ENCODE peak calls at places on chromosomes 3 and 15, in five cellular contexts. One of them, this sample, is unnamed.

GRCh38 chr3:39125837-39126500 is 18.5 kb downstream of the TTC21A start:
- DNase-seq in uterus: no peak
- DNase-seq in esophagus muscularis mucosa: no peak
- DNase-seq in HCT116: no peak
- DNase-seq in breast epithelium: peak; percentile 48
- DNase-seq in this sample: no peak

GRCh38 chr15:90191795-90192494 is 9.2 kb upstream of the SEMA4B start:
- DNase-seq in breast epithelium: peak; percentile 75
- DNase-seq in HCT116: peak; percentile 16
- DNase-seq in uterus: peak; percentile 64
- DNase-seq in esophagus muscularis mucosa: no peak
- DNase-seq in this sample: peak; percentile 87

GRCh38 chr3:44887101-44887500 is 12.7 kb downstream of the TGM4 start:
- DNase-seq in breast epithelium: no peak
- DNase-seq in uterus: no peak
- DNase-seq in HCT116: no peak
- DNase-seq in esophagus muscularis mucosa: no peak
- DNase-seq in this sample: no peak

GRCh38 chr3:123807820-123808219 is 76.3 kb downstream of the MYLK start:
- DNase-seq in HCT116: no peak
- DNase-seq in uterus: no peak
- DNase-seq in breast epithelium: no peak
- DNase-seq in esophagus muscularis mucosa: no peak
- DNase-seq in this sample: peak; percentile 15

GRCh38 chr3:99505646-99506269 is 132.6 kb upstream of the COL8A1 start:
- DNase-seq in uterus: peak; percentile 55
- DNase-seq in esophagus muscularis mucosa: no peak
- DNase-seq in breast epithelium: no peak
- DNase-seq in HCT116: no peak
- DNase-seq in this sample: peak; percentile 23

GRCh38 chr3:52670621-52671521 is 14.8 kb downstream of the PBRM1 start:
- DNase-seq in uterus: no peak
- DNase-seq in breast epithelium: no peak
- DNase-seq in HCT116: peak; percentile 96
- DNase-seq in esophagus muscularis mucosa: no peak
- DNase-seq in this sample: peak; percentile 55

GRCh38 chr15:32981536-32981935 is 213.0 kb downstream of the FMN1 start:
- DNase-seq in uterus: no peak
- DNase-seq in breast epithelium: no peak
- DNase-seq in esophagus muscularis mucosa: no peak
- DNase-seq in HCT116: no peak
- DNase-seq in this sample: no peak

GRCh38 chr3:86921981-86922680 is 68.8 kb downstream of the VGLL3 start:
- DNase-seq in esophagus muscularis mucosa: no peak
- DNase-seq in HCT116: no peak
- DNase-seq in breast epithelium: no peak
- DNase-seq in uterus: no peak
- DNase-seq in this sample: no peak

GRCh38 chr15:27449041-27449440 is 478.1 kb downstream of the GABRG3 start:
- DNase-seq in esophagus muscularis mucosa: no peak
- DNase-seq in HCT116: no peak
- DNase-seq in uterus: no peak
- DNase-seq in breast epithelium: no peak
- DNase-seq in this sample: no peak

GRCh38 chr3:23253214-23253613 is 50.1 kb downstream of the UBE2E2 start:
- DNase-seq in breast epithelium: no peak
- DNase-seq in uterus: no peak
- DNase-seq in HCT116: no peak
- DNase-seq in esophagus muscularis mucosa: no peak
- DNase-seq in this sample: no peak

GRCh38 chr15:90550919-90551318 is 21.2 kb downstream of the CRTC3 start:
- DNase-seq in uterus: no peak
- DNase-seq in HCT116: no peak
- DNase-seq in breast epithelium: no peak
- DNase-seq in esophagus muscularis mucosa: no peak
- DNase-seq in this sample: no peak

GRCh38 chr3:33385423-33385822 is 54.8 kb downstream of the UBP1 start:
- DNase-seq in breast epithelium: no peak
- DNase-seq in HCT116: no peak
- DNase-seq in esophagus muscularis mucosa: no peak
- DNase-seq in uterus: no peak
- DNase-seq in this sample: no peak

GRCh38 chr3:157102098-157102497 is 57.8 kb downstream of the CCNL1 start:
- DNase-seq in breast epithelium: no peak
- DNase-seq in esophagus muscularis mucosa: no peak
- DNase-seq in uterus: no peak
- DNase-seq in HCT116: no peak
- DNase-seq in this sample: no peak

GRCh38 chr3:172189987-172190603 is 150.7 kb downstream of the FNDC3B start:
- DNase-seq in esophagus muscularis mucosa: peak; percentile 21
- DNase-seq in breast epithelium: no peak
- DNase-seq in HCT116: no peak
- DNase-seq in uterus: no peak
- DNase-seq in this sample: no peak

GRCh38 chr3:49966233-49966942 is 26.4 kb downstream of the RBM6 start:
- DNase-seq in uterus: no peak
- DNase-seq in esophagus muscularis mucosa: no peak
- DNase-seq in breast epithelium: no peak
- DNase-seq in HCT116: no peak
- DNase-seq in this sample: no peak

GRCh38 chr15:100729461-100729860 is 127.1 kb downstream of the ASB7 start:
- DNase-seq in esophagus muscularis mucosa: peak; percentile 57
- DNase-seq in HCT116: no peak
- DNase-seq in breast epithelium: no peak
- DNase-seq in uterus: no peak
- DNase-seq in this sample: no peak

GRCh38 chr15:45489690-45490238 is 32.8 kb downstream of the SLC30A4 start:
- DNase-seq in uterus: no peak
- DNase-seq in esophagus muscularis mucosa: no peak
- DNase-seq in breast epithelium: no peak
- DNase-seq in HCT116: no peak
- DNase-seq in this sample: no peak

GRCh38 chr3:176505878-176506621 is 691.2 kb downstream of the TBL1XR1 start:
- DNase-seq in HCT116: no peak
- DNase-seq in uterus: no peak
- DNase-seq in breast epithelium: no peak
- DNase-seq in esophagus muscularis mucosa: no peak
- DNase-seq in this sample: no peak

GRCh38 chr3:50127251-50127671 is 27.9 kb upstream of the SEMA3F start:
- DNase-seq in breast epithelium: peak; percentile 70
- DNase-seq in esophagus muscularis mucosa: no peak
- DNase-seq in uterus: no peak
- DNase-seq in HCT116: no peak
- DNase-seq in this sample: no peak

GRCh38 chr3:180430896-180431295 is 171.1 kb upstream of the TTC14 start:
- DNase-seq in esophagus muscularis mucosa: no peak
- DNase-seq in breast epithelium: no peak
- DNase-seq in HCT116: no peak
- DNase-seq in uterus: no peak
- DNase-seq in this sample: no peak

GRCh38 chr3:12963869-12964712 is 109.1 kb downstream of the IQSEC1 start:
- DNase-seq in uterus: no peak
- DNase-seq in breast epithelium: no peak
- DNase-seq in esophagus muscularis mucosa: no peak
- DNase-seq in HCT116: no peak
- DNase-seq in this sample: peak; percentile 21

GRCh38 chr3:27532931-27533607 is 48.9 kb upstream of the SLC4A7 start:
- DNase-seq in breast epithelium: no peak
- DNase-seq in uterus: no peak
- DNase-seq in HCT116: no peak
- DNase-seq in esophagus muscularis mucosa: no peak
- DNase-seq in this sample: no peak

GRCh38 chr15:67542192-67542461 is 376 bp upstream of the MAP2K5 start:
- DNase-seq in HCT116: no peak
- DNase-seq in uterus: no peak
- DNase-seq in breast epithelium: no peak
- DNase-seq in esophagus muscularis mucosa: no peak
- DNase-seq in this sample: peak; percentile 20

GRCh38 chr15:67544475-67544874 is 2.0 kb downstream of the MAP2K5 start:
- DNase-seq in uterus: no peak
- DNase-seq in HCT116: no peak
- DNase-seq in breast epithelium: no peak
- DNase-seq in esophagus muscularis mucosa: no peak
- DNase-seq in this sample: no peak

GRCh38 chr15:67545864-67546263 is 3.4 kb downstream of the MAP2K5 start:
- DNase-seq in esophagus muscularis mucosa: peak; percentile 90
- DNase-seq in breast epithelium: no peak
- DNase-seq in uterus: no peak
- DNase-seq in HCT116: no peak
- DNase-seq in this sample: no peak

GRCh38 chr15:67543348-67543718 is 830 bp downstream of the MAP2K5 start:
- DNase-seq in HCT116: no peak
- DNase-seq in esophagus muscularis mucosa: no peak
- DNase-seq in uterus: no peak
- DNase-seq in breast epithelium: no peak
- DNase-seq in this sample: peak; percentile 63

GRCh38 chr15:67542462-67543347 is at the start of gene MAP2K5:
- DNase-seq in HCT116: no peak
- DNase-seq in uterus: peak; percentile 78
- DNase-seq in esophagus muscularis mucosa: peak; percentile 96
- DNase-seq in breast epithelium: peak; percentile 87
- DNase-seq in this sample: peak; percentile 92
- TF ChIP-seq POLR2A in HCT116: peak; percentile 58
- TF ChIP-seq POLR2A in uterus: peak; percentile 33
- TF ChIP-seq POLR2A in esophagus muscularis mucosa: no peak
- TF ChIP-seq POLR2A in breast epithelium: peak; percentile 51
- TF ChIP-seq POLR2A in this sample: no peak

GRCh38 chr15:52005748-52006701 is 13.0 kb upstream of the MAPK6 start:
- DNase-seq in HCT116: no peak
- DNase-seq in uterus: no peak
- DNase-seq in breast epithelium: no peak
- DNase-seq in esophagus muscularis mucosa: no peak
- DNase-seq in this sample: no peak

GRCh38 chr15:52008326-52008697 is 10.7 kb upstream of the MAPK6 start:
- DNase-seq in uterus: no peak
- DNase-seq in HCT116: no peak
- DNase-seq in breast epithelium: no peak
- DNase-seq in esophagus muscularis mucosa: no peak
- DNase-seq in this sample: no peak

GRCh38 chr15:52006702-52007340 is 12.2 kb upstream of the MAPK6 start:
- DNase-seq in uterus: no peak
- DNase-seq in breast epithelium: no peak
- DNase-seq in esophagus muscularis mucosa: no peak
- DNase-seq in HCT116: no peak
- DNase-seq in this sample: no peak

GRCh38 chr15:52010633-52011595 is 8.1 kb upstream of the MAPK6 start:
- DNase-seq in uterus: peak; percentile 53
- DNase-seq in breast epithelium: peak; percentile 68
- DNase-seq in HCT116: peak; percentile 48
- DNase-seq in esophagus muscularis mucosa: no peak
- DNase-seq in this sample: no peak

DNA sequence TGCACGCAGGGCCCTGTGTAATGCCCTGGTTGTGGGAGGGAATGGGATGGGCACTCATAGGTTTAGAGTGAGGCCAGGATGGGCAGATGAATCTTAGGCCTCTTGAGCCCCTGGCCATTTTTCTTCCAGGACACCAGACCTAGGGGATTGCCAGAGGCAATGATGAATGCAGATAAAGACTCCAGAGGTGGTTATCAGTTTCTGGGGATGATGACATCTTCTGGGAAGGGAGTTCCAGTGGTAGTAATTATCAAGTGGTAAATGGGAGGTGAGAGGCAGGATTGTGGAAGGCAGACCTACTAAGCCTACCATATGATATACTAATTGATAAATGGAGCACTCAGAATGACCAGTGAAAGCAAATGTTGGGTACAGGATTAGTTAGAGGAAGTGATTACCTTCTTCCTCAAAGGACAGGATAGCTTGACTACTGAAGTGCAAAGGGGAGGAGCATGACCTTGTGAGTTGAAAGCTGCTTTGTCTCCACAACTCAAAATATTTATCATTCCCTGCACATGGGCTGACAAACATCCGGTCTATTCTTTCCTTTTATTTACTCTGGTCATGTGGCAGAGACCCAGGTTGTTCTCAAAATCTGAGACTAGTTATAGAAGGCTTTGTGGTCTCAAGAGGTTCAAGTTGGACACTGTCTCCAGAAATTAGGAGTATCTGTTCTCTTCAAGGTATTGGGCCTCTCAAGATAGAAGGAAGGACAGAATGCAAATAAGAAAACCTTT is 10.2 kb upstream of the MAPK6 start:
- DNase-seq in breast epithelium: no peak
- DNase-seq in HCT116: no peak
- DNase-seq in uterus: no peak
- DNase-seq in esophagus muscularis mucosa: no peak
- DNase-seq in this sample: no peak
- H3K4me3 ChIP-seq in breast epithelium: no peak overlapping the region
- H3K4me3 ChIP-seq in HCT116: no peak overlapping the region
- H3K4me3 ChIP-seq in uterus: no peak overlapping the region
- H3K4me3 ChIP-seq in esophagus muscularis mucosa: no peak overlapping the region
- H3K4me3 ChIP-seq in this sample: no peak overlapping the region

GRCh38 chr3:14689247-14689980 is 14.5 kb downstream of the C3orf20 start:
- DNase-seq in HCT116: no peak
- DNase-seq in uterus: no peak
- DNase-seq in esophagus muscularis mucosa: no peak
- DNase-seq in breast epithelium: no peak
- DNase-seq in this sample: no peak
- TF ChIP-seq POLR2A in HCT116: no peak
- TF ChIP-seq POLR2A in uterus: no peak
- TF ChIP-seq POLR2A in esophagus muscularis mucosa: no peak
- TF ChIP-seq POLR2A in breast epithelium: no peak
- TF ChIP-seq POLR2A in this sample: no peak

GRCh38 chr15:38687340-38687739 is 122.7 kb upstream of the RASGRP1 start:
- DNase-seq in HCT116: no peak
- DNase-seq in breast epithelium: no peak
- DNase-seq in esophagus muscularis mucosa: no peak
- DNase-seq in uterus: no peak
- DNase-seq in this sample: no peak

GRCh38 chr15:38690737-38691332 is 126.2 kb upstream of the RASGRP1 start:
- DNase-seq in breast epithelium: peak; percentile 56
- DNase-seq in HCT116: peak; percentile 61
- DNase-seq in uterus: peak; percentile 29
- DNase-seq in esophagus muscularis mucosa: no peak
- DNase-seq in this sample: peak; percentile 81

GRCh38 chr15:38688096-38688495 is 123.5 kb upstream of the RASGRP1 start:
- DNase-seq in breast epithelium: no peak
- DNase-seq in esophagus muscularis mucosa: no peak
- DNase-seq in HCT116: no peak
- DNase-seq in uterus: no peak
- DNase-seq in this sample: no peak

GRCh38 chr15:38690221-38690620 is 125.6 kb upstream of the RASGRP1 start:
- DNase-seq in HCT116: no peak
- DNase-seq in esophagus muscularis mucosa: no peak
- DNase-seq in breast epithelium: no peak
- DNase-seq in uterus: no peak
- DNase-seq in this sample: no peak

GRCh38 chr15:38688761-38689160 is 124.1 kb upstream of the RASGRP1 start:
- DNase-seq in HCT116: no peak
- DNase-seq in breast epithelium: no peak
- DNase-seq in uterus: no peak
- DNase-seq in esophagus muscularis mucosa: no peak
- DNase-seq in this sample: no peak
- H3K4me3 ChIP-seq in HCT116: no peak overlapping the region
- H3K4me3 ChIP-seq in breast epithelium: no peak overlapping the region
- H3K4me3 ChIP-seq in uterus: no peak overlapping the region
- H3K4me3 ChIP-seq in esophagus muscularis mucosa: no peak overlapping the region
- H3K4me3 ChIP-seq in this sample: no peak overlapping the region

This sample was measured in testis.